ENCODE peak calls at places on chromosome 12, in four cellular contexts. One of them, this sample, is unnamed.

GRCh38 chr12:109870648-109871047 is 9.7 kb downstream of the GLTP start:
- DNase-seq in HepG2: no peak
- DNase-seq in A549: no peak
- DNase-seq in K562: no peak
- DNase-seq in this sample: no peak

GRCh38 chr12:123854232-123854631 is 92.1 kb downstream of the DNAH10 start:
- DNase-seq in A549: no peak
- DNase-seq in K562: no peak
- DNase-seq in HepG2: no peak
- DNase-seq in this sample: no peak

GRCh38 chr12:851343-851742 is 98.2 kb downstream of the RAD52 start:
- DNase-seq in A549: no peak
- DNase-seq in HepG2: no peak
- DNase-seq in K562: no peak
- DNase-seq in this sample: no peak

GRCh38 chr12:13203028-13203922 is 6.7 kb downstream of the EMP1 start:
- DNase-seq in HepG2: no peak
- DNase-seq in A549: peak; percentile 55
- DNase-seq in K562: no peak
- DNase-seq in this sample: peak; percentile 80

GRCh38 chr12:123075092-123075491 is 75.8 kb downstream of the PITPNM2 start:
- DNase-seq in K562: no peak
- DNase-seq in HepG2: no peak
- DNase-seq in A549: no peak
- DNase-seq in this sample: no peak

GRCh38 chr12:98456583-98457573 is 58.5 kb upstream of the TMPO start:
- DNase-seq in A549: no peak
- DNase-seq in K562: peak; percentile 39
- DNase-seq in HepG2: no peak
- DNase-seq in this sample: peak; percentile 74

GRCh38 chr12:91687052-91688017 is 458.3 kb downstream of the BTG1 start:
- DNase-seq in K562: no peak
- DNase-seq in A549: peak; percentile 40
- DNase-seq in HepG2: no peak
- DNase-seq in this sample: no peak

GRCh38 chr12:24719293-24719721 is 229.6 kb downstream of the BCAT1 start:
- DNase-seq in K562: no peak
- DNase-seq in A549: no peak
- DNase-seq in HepG2: no peak
- DNase-seq in this sample: no peak

GRCh38 chr12:123094349-123095073 is 56.4 kb downstream of the PITPNM2 start:
- DNase-seq in HepG2: peak; percentile 79
- DNase-seq in K562: peak; percentile 45
- DNase-seq in A549: peak; percentile 76
- DNase-seq in this sample: no peak

GRCh38 chr12:28905220-28905940 is 243.7 kb upstream of the FAR2 start:
- DNase-seq in K562: no peak
- DNase-seq in HepG2: no peak
- DNase-seq in A549: no peak
- DNase-seq in this sample: no peak

DNA sequence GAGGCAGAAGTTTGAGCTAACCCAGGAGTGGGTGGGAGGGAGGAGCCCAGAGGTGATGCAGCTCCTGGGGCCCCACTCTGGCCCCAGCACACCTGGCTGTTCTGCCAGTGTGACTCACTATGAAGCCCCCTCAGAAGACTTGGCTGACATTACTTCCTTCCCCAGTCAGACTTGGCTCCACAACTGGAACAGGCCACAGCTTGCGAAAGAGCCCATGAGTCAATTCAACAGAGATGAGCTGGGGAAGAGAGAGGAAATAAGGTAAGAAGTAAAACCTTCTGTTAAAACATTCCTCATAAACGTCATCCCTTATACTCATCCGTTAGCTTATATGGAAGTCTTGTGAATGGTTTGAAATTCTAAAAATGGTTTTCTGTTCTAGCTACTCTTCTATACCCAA is 245.9 kb downstream of the ADAMTS20 start:
- DNase-seq in HepG2: no peak
- DNase-seq in A549: peak; percentile 9
- DNase-seq in K562: no peak
- DNase-seq in this sample: no peak
- TF ChIP-seq NR3C1 in HepG2: no peak
- TF ChIP-seq NR3C1 in A549: no peak
- TF ChIP-seq NR3C1 in K562: no peak
- TF ChIP-seq NR3C1 in this sample: no peak

GRCh38 chr12:130486891-130487416 is 149.3 kb downstream of the PIWIL1 start:
- DNase-seq in K562: no peak
- DNase-seq in A549: no peak
- DNase-seq in HepG2: no peak
- DNase-seq in this sample: no peak

GRCh38 chr12:130487636-130488035 is 149.9 kb downstream of the PIWIL1 start:
- DNase-seq in K562: no peak
- DNase-seq in A549: no peak
- DNase-seq in HepG2: no peak
- DNase-seq in this sample: no peak

GRCh38 chr12:130485291-130486145 is 147.8 kb downstream of the PIWIL1 start:
- DNase-seq in A549: no peak
- DNase-seq in HepG2: no peak
- DNase-seq in K562: no peak
- DNase-seq in this sample: no peak

GRCh38 chr12:130484221-130484620 is 146.5 kb downstream of the PIWIL1 start:
- DNase-seq in A549: no peak
- DNase-seq in HepG2: no peak
- DNase-seq in K562: no peak
- DNase-seq in this sample: no peak

DNA sequence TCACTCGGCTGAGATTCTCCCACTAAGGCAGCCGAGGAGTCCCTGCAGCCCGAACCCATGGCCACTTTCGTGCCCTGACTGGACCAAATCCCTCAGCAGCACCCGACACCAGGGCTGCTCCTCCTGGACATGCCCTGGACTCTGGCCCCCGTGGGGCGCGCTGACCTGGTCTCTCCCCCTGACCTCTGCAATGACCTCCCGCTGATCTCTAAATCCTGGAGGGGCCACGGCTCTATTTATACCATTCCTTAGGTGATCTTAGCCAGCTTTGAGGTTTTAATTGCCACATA is 148.4 kb downstream of the PIWIL1 start:
- DNase-seq in A549: no peak
- DNase-seq in HepG2: no peak
- DNase-seq in K562: no peak
- DNase-seq in this sample: no peak
- TF ChIP-seq NR3C1 in A549: no peak
- TF ChIP-seq NR3C1 in HepG2: no peak
- TF ChIP-seq NR3C1 in K562: no peak
- TF ChIP-seq NR3C1 in this sample: no peak

GRCh38 chr12:105226219-105226618 is 9.8 kb downstream of the APPL2 start:
- DNase-seq in HepG2: no peak
- DNase-seq in K562: no peak
- DNase-seq in A549: no peak
- DNase-seq in this sample: no peak

GRCh38 chr12:105227879-105228278 is 8.1 kb downstream of the APPL2 start:
- DNase-seq in A549: no peak
- DNase-seq in K562: no peak
- DNase-seq in HepG2: no peak
- DNase-seq in this sample: no peak

GRCh38 chr12:105228966-105229365 is 7.0 kb downstream of the APPL2 start:
- DNase-seq in A549: no peak
- DNase-seq in K562: no peak
- DNase-seq in HepG2: no peak
- DNase-seq in this sample: no peak

GRCh38 chr12:105229446-105229845 is 6.5 kb downstream of the APPL2 start:
- DNase-seq in HepG2: no peak
- DNase-seq in K562: no peak
- DNase-seq in A549: no peak
- DNase-seq in this sample: no peak

DNA sequence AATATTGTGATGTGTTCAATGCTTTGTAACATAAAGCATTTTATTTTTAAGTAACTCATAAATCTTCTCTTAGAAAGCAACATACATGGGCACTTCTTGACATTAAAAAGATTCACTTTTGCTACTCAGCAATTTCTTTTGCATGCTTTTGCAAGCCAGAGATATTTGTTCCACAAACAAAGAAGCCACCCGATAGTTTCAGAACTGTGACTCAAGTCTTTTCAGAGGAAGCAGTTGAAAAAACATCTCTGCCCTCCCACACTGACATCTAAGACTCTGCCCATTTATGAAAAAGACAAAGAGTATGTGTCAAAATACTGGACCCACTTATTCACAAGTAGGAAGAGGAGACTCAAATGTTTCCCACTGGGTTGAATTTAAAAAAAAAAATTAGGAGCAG is 7.5 kb downstream of the APPL2 start:
- DNase-seq in K562: no peak
- DNase-seq in HepG2: no peak
- DNase-seq in A549: no peak
- DNase-seq in this sample: no peak
- TF ChIP-seq NR3C1 in K562: no peak
- TF ChIP-seq NR3C1 in HepG2: no peak
- TF ChIP-seq NR3C1 in A549: no peak
- TF ChIP-seq NR3C1 in this sample: no peak

GRCh38 chr12:54627304-54627703 is 7.4 kb downstream of the LACRT start:
- DNase-seq in A549: no peak
- DNase-seq in K562: no peak
- DNase-seq in HepG2: no peak
- DNase-seq in this sample: no peak

GRCh38 chr12:54631551-54631950 is 3.1 kb downstream of the LACRT start:
- DNase-seq in HepG2: no peak
- DNase-seq in A549: no peak
- DNase-seq in K562: no peak
- DNase-seq in this sample: no peak

GRCh38 chr12:54631988-54632728 is 2.5 kb downstream of the LACRT start:
- DNase-seq in HepG2: no peak
- DNase-seq in K562: peak; percentile 37
- DNase-seq in A549: no peak
- DNase-seq in this sample: peak; percentile 33

GRCh38 chr12:54628186-54628846 is 6.4 kb downstream of the LACRT start:
- DNase-seq in K562: no peak
- DNase-seq in A549: no peak
- DNase-seq in HepG2: no peak
- DNase-seq in this sample: no peak

GRCh38 chr12:54629925-54630324 is 4.8 kb downstream of the LACRT start:
- DNase-seq in A549: no peak
- DNase-seq in K562: no peak
- DNase-seq in HepG2: no peak
- DNase-seq in this sample: no peak
- TF ChIP-seq NR3C1 in A549: no peak
- TF ChIP-seq NR3C1 in K562: no peak
- TF ChIP-seq NR3C1 in HepG2: no peak
- TF ChIP-seq NR3C1 in this sample: no peak

DNA sequence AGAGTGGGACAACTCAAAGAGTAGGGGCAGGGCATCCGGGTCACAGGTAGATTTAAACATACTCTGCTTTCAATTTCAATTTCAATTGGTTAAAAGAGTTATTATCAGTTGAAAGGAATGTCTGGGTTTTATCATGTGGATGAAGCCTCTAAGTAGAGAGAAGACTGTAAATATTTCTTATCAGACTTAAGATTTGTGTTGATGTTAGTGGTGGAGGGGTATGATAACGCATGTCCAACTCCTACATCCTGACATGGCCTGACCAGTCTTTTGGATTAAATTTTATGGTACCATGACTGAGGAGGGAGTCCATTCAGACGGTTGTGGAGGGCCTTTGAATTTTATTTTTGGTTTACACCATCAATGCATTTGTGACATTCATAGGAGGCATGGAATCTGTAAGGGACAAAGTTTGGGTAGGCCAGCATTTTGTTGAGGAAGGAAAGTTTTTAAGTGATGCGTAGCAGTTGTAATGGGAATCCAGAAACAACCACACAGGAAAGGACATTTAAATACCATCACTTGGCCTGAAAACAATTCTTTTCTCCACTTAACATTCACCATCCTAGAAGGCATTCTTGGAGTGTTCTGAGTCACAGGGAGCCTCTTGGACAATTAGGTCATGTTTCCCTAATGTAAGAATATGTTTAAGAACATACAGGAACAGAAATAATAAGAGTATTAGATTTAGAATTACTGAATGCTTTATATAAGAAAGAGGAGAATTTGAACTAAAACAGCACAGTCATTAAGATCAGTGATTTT is 371.9 kb downstream of the ATP23 start:
- DNase-seq in HepG2: no peak
- DNase-seq in A549: no peak
- DNase-seq in K562: no peak
- DNase-seq in this sample: no peak
- TF ChIP-seq NR3C1 in HepG2: no peak
- TF ChIP-seq NR3C1 in A549: no peak
- TF ChIP-seq NR3C1 in K562: no peak
- TF ChIP-seq NR3C1 in this sample: no peak

DNA sequence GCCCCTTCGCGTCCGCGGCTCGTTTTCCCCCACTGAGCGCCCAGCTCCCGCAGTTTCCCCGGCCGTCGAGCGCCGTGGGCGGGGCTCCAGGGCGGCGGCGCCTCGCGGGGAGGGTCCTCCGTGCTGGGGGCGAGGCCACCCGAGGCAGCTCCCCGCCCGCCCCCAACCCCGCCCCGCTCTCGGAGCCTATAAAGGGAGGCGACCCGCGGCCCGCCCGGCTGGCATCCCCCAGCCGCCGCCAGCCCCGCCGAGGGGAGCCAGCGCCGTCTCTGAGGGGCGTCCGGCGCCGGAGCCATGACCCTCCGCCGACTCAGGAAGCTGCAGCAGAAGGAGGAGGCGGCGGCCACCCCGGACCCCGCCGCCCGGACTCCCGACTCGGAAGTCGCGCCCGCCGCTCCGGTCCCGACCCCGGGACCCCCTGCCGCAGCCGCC is at the start of gene TAMALIN:
- DNase-seq in HepG2: no peak
- DNase-seq in A549: no peak
- DNase-seq in K562: peak; percentile 82
- DNase-seq in this sample: peak; percentile 47
- TF ChIP-seq NR3C1 in HepG2: no peak
- TF ChIP-seq NR3C1 in A549: no peak
- TF ChIP-seq NR3C1 in K562: no peak
- TF ChIP-seq NR3C1 in this sample: no peak

This sample was measured in WTC11.